ENCODE peak calls at places on chromosomes 3 and 15, in nine cellular contexts. I is CD8-positive, alpha-beta memory T cell; B is amniotic stem cell; V is stimulated activated CD4-positive, alpha-beta T cell treated with anti-CD3 and anti-CD28 coated beads, Interleukin-1b, Interleukin-23, amount 100 ng/mL, for 4 hours; P is GM20000; Y is H9; G is left ventricle myocardium superior; N is T follicular helper cell; S is heart left ventricle. K is an unnamed sample.
A peak's percentile ranks its signal among the peaks of the same experiment; 100 is the strongest.

GRCh38 chr3:114651555-114651954 is 357.7 kb downstream of the TIGIT start:
- DNase-seq in I (no peak), B (no peak), V (no peak), P (no peak), Y (no peak), G (no peak), N (no peak), S (no peak), K (no peak)

GRCh38 chr3:60215952-60216351 is 1035.3 kb downstream of the FHIT start:
- DNase-seq in I (no peak), B (no peak), V (no peak), P (no peak), Y (no peak), G (peak; percentile 38), N (no peak), S (no peak), K (no peak)

GRCh38 chr3:109718822-109719221 is 381.5 kb upstream of the DPPA4 start:
- DNase-seq in I (no peak), B (no peak), V (no peak), P (no peak), Y (no peak), G (no peak), N (no peak), S (no peak), K (no peak)

GRCh38 chr15:45399381-45400212 is 21.3 kb upstream of the GATM start:
- DNase-seq in I (no peak), B (peak; percentile 50), V (no peak), P (peak; percentile 40), Y (no peak), G (no peak), N (no peak), S (no peak), K (no peak)

GRCh38 chr3:124812291-124813265 is 74.6 kb downstream of the ITGB5 start:
- DNase-seq in I (no peak), B (peak; percentile 79), V (no peak), P (no peak), Y (no peak), G (peak; percentile 72), N (no peak), S (peak; percentile 72), K (peak; percentile 88)

GRCh38 chr3:49967307-49967706 is 27.4 kb downstream of the RBM6 start:
- DNase-seq in I (no peak), B (no peak), V (no peak), P (no peak), Y (no peak), G (no peak), N (no peak), S (no peak), K (no peak)

GRCh38 chr3:124685481-124685880 is 44.8 kb upstream of the UMPS start:
- DNase-seq in I (no peak), B (no peak), V (no peak), P (peak; percentile 18), Y (no peak), G (no peak), N (no peak), S (no peak), K (no peak)

GRCh38 chr3:46576-46975 is 150.0 kb upstream of the CHL1 start:
- DNase-seq in I (no peak), B (no peak), V (no peak), P (no peak), Y (no peak), G (no peak), N (no peak), S (no peak), K (no peak)

GRCh38 chr3:197750396-197750831 is 731 bp downstream of the FYTTD1 start:
- DNase-seq in I (peak; percentile 74), B (peak; percentile 59), V (peak; percentile 18), P (peak; percentile 85), Y (peak; percentile 55), G (peak; percentile 85), N (peak; percentile 33), S (peak; percentile 87), K (peak; percentile 91)

GRCh38 chr3:150078983-150079739 is 108.5 kb upstream of the PFN2 start:
- DNase-seq in I (no peak), B (peak; percentile 55), V (no peak), P (no peak), Y (no peak), G (no peak), N (no peak), S (no peak), K (no peak)

GRCh38 chr3:171711461-171711860 is 98.8 kb downstream of the PLD1 start:
- DNase-seq in I (no peak), B (no peak), V (no peak), P (no peak), Y (no peak), G (no peak), N (no peak), S (no peak), K (no peak)

GRCh38 chr15:98888839-98889479 is 118.6 kb downstream of the PGPEP1L start:
- DNase-seq in I (no peak), B (no peak), V (no peak), P (no peak), Y (no peak), G (no peak), N (no peak), S (no peak), K (no peak)

GRCh38 chr3:193794002-193794835 is 201.2 kb downstream of the OPA1 start:
- DNase-seq in I (no peak), B (no peak), V (no peak), P (no peak), Y (no peak), G (no peak), N (no peak), S (no peak), K (no peak)

GRCh38 chr3:36908647-36909180 is 36.1 kb downstream of the TRANK1 start:
- DNase-seq in I (no peak), B (no peak), V (no peak), P (no peak), Y (no peak), G (no peak), N (no peak), S (no peak), K (no peak)

GRCh38 chr3:64685800-64686445 is 1.9 kb downstream of the ADAMTS9 start:
- DNase-seq in I (no peak), B (peak; percentile 85), V (no peak), P (no peak), Y (peak; percentile 94), G (peak; percentile 94), N (no peak), S (peak; percentile 95), K (peak; percentile 96)

GRCh38 chr3:72193768-72194463 is 409.0 kb upstream of the PROK2 start:
- DNase-seq in I (no peak), B (no peak), V (no peak), P (no peak), Y (no peak), G (no peak), N (no peak), S (no peak), K (no peak)

GRCh38 chr3:11698326-11699082 is 54.8 kb upstream of the VGLL4 start:
- DNase-seq in I (no peak), B (no peak), V (no peak), P (no peak), Y (no peak), G (no peak), N (no peak), S (no peak), K (no peak)

GRCh38 chr3:191301017-191301416 is 28.2 kb upstream of the CCDC50 start:
- DNase-seq in I (no peak), B (no peak), V (no peak), P (peak; percentile 54), Y (no peak), G (no peak), N (no peak), S (no peak), K (no peak)

GRCh38 chr15:42890161-42890913 is 30.2 kb downstream of the TTBK2 start:
- DNase-seq in I (no peak), B (no peak), V (no peak), P (no peak), Y (no peak), G (no peak), N (no peak), S (no peak), K (no peak)

GRCh38 chr3:155369244-155369643 is 75.8 kb upstream of the STRIT1 start:
- DNase-seq in I (no peak), B (no peak), V (no peak), P (no peak), Y (no peak), G (no peak), N (no peak), S (no peak), K (no peak)

GRCh38 chr3:41638381-41638780 is 323.5 kb downstream of the ULK4 start:
- DNase-seq in I (no peak), B (no peak), V (no peak), P (no peak), Y (no peak), G (no peak), N (no peak), S (no peak), K (no peak)

GRCh38 chr3:179898024-179898423 is 138.7 kb downstream of the PEX5L start:
- DNase-seq in I (no peak), B (peak; percentile 15), V (no peak), P (peak; percentile 42), Y (peak; percentile 77), G (no peak), N (no peak), S (no peak), K (no peak)

GRCh38 chr3:31704651-31705179 is 172.0 kb downstream of the STT3B start:
- DNase-seq in I (no peak), B (no peak), V (no peak), P (no peak), Y (no peak), G (peak; percentile 43), N (no peak), S (peak; percentile 64), K (no peak)

GRCh38 chr3:150877303-150877702 is 27.9 kb downstream of the MINDY4B start:
- DNase-seq in I (no peak), B (no peak), V (no peak), P (no peak), Y (no peak), G (no peak), N (no peak), S (no peak), K (no peak)

GRCh38 chr3:13206799-13207577 is 133.8 kb upstream of the IQSEC1 start:
- DNase-seq in I (no peak), B (no peak), V (no peak), P (no peak), Y (no peak), G (no peak), N (no peak), S (no peak), K (no peak)

GRCh38 chr3:52833202-52833601 is 1.6 kb downstream of the MUSTN1 start:
- DNase-seq in I (no peak), B (no peak), V (no peak), P (no peak), Y (no peak), G (peak; percentile 20), N (no peak), S (peak; percentile 48), K (no peak)

GRCh38 chr3:39166932-39167532 is 13.6 kb upstream of the CSRNP1 start:
- DNase-seq in I (no peak), B (peak; percentile 23), V (no peak), P (no peak), Y (no peak), G (no peak), N (no peak), S (no peak), K (no peak)

GRCh38 chr3:46895204-46895660 is 17.7 kb downstream of the PTH1R start:
- DNase-seq in I (peak; percentile 83), B (no peak), V (peak; percentile 76), P (peak; percentile 87), Y (no peak), G (peak; percentile 93), N (peak; percentile 68), S (peak; percentile 85), K (no peak)

GRCh38 chr3:156432563-156432962 is 122.4 kb downstream of the SSR3 start:
- DNase-seq in I (no peak), B (no peak), V (no peak), P (no peak), Y (no peak), G (no peak), N (no peak), S (no peak), K (no peak)

GRCh38 chr3:104740874-104741273 is 625.8 kb upstream of the ALCAM start:
- DNase-seq in I (no peak), B (no peak), V (no peak), P (no peak), Y (no peak), G (peak; percentile 15), N (no peak), S (no peak), K (no peak)

GRCh38 chr3:114619771-114620170 is 325.9 kb downstream of the TIGIT start:
- DNase-seq in I (no peak), B (no peak), V (no peak), P (no peak), Y (no peak), G (no peak), N (no peak), S (no peak), K (no peak)